ENCODE peak calls at places on chromosomes 6 and 20, in eight cellular contexts. One of them, this sample, is unnamed.
A peak's percentile ranks its signal among the peaks of the same experiment; 100 is the strongest.

GRCh38 chr6:158467923-158468322 is 92.0 kb upstream of the TMEM181 start:
- DNase-seq in endothelial cell of umbilical vein: no peak
- DNase-seq in aorta: no peak
- DNase-seq in HepG2: no peak
- DNase-seq in cardiac muscle cell: no peak
- DNase-seq in A549: no peak
- DNase-seq in ascending aorta: no peak
- DNase-seq in prostate gland: no peak
- DNase-seq in this sample: no peak

GRCh38 chr20:49985157-49985556 is 2.4 kb downstream of the SNAI1 start:
- DNase-seq in endothelial cell of umbilical vein: no peak
- DNase-seq in cardiac muscle cell: no peak
- DNase-seq in HepG2: no peak
- DNase-seq in prostate gland: no peak
- DNase-seq in aorta: no peak
- DNase-seq in ascending aorta: no peak
- DNase-seq in A549: no peak
- DNase-seq in this sample: no peak

GRCh38 chr6:39927159-39927558 is 7.1 kb downstream of the MOCS1 start:
- DNase-seq in endothelial cell of umbilical vein: no peak
- DNase-seq in ascending aorta: no peak
- DNase-seq in cardiac muscle cell: no peak
- DNase-seq in prostate gland: no peak
- DNase-seq in aorta: no peak
- DNase-seq in HepG2: no peak
- DNase-seq in A549: no peak
- DNase-seq in this sample: no peak

GRCh38 chr20:63043348-63044203 is 36.8 kb upstream of the BHLHE23 start:
- DNase-seq in A549: no peak
- DNase-seq in HepG2: no peak
- DNase-seq in endothelial cell of umbilical vein: no peak
- DNase-seq in prostate gland: no peak
- DNase-seq in cardiac muscle cell: no peak
- DNase-seq in ascending aorta: no peak
- DNase-seq in aorta: peak; percentile 24
- DNase-seq in this sample: no peak

GRCh38 chr6:72974276-72974675 is 251.0 kb downstream of the KHDC1L start:
- DNase-seq in A549: no peak
- DNase-seq in ascending aorta: no peak
- DNase-seq in cardiac muscle cell: peak; percentile 14
- DNase-seq in prostate gland: no peak
- DNase-seq in HepG2: no peak
- DNase-seq in aorta: no peak
- DNase-seq in endothelial cell of umbilical vein: no peak
- DNase-seq in this sample: no peak

GRCh38 chr20:25277051-25277801 is 29.3 kb downstream of the PYGB start:
- DNase-seq in aorta: peak; percentile 26
- DNase-seq in ascending aorta: peak; percentile 58
- DNase-seq in A549: no peak
- DNase-seq in cardiac muscle cell: no peak
- DNase-seq in prostate gland: no peak
- DNase-seq in endothelial cell of umbilical vein: no peak
- DNase-seq in HepG2: no peak
- DNase-seq in this sample: no peak

GRCh38 chr6:157503018-157503747 is 122.2 kb downstream of the ZDHHC14 start:
- DNase-seq in cardiac muscle cell: no peak
- DNase-seq in prostate gland: no peak
- DNase-seq in HepG2: no peak
- DNase-seq in aorta: no peak
- DNase-seq in ascending aorta: no peak
- DNase-seq in A549: no peak
- DNase-seq in endothelial cell of umbilical vein: no peak
- DNase-seq in this sample: no peak

GRCh38 chr6:81876977-81877376 is 124.5 kb upstream of the TENT5A start:
- DNase-seq in endothelial cell of umbilical vein: no peak
- DNase-seq in prostate gland: no peak
- DNase-seq in aorta: no peak
- DNase-seq in ascending aorta: no peak
- DNase-seq in A549: no peak
- DNase-seq in HepG2: no peak
- DNase-seq in cardiac muscle cell: no peak
- DNase-seq in this sample: no peak

GRCh38 chr6:126553856-126554255 is 213.9 kb downstream of the CENPW start:
- DNase-seq in cardiac muscle cell: no peak
- DNase-seq in prostate gland: no peak
- DNase-seq in HepG2: no peak
- DNase-seq in endothelial cell of umbilical vein: no peak
- DNase-seq in ascending aorta: no peak
- DNase-seq in A549: no peak
- DNase-seq in aorta: no peak
- DNase-seq in this sample: no peak

GRCh38 chr20:63884506-63885263 is 10.2 kb upstream of the DNAJC5 start:
- DNase-seq in aorta: no peak
- DNase-seq in cardiac muscle cell: no peak
- DNase-seq in prostate gland: peak; percentile 58
- DNase-seq in A549: no peak
- DNase-seq in ascending aorta: no peak
- DNase-seq in HepG2: no peak
- DNase-seq in endothelial cell of umbilical vein: no peak
- DNase-seq in this sample: no peak

GRCh38 chr6:138727182-138727581 is 46.4 kb upstream of the CCDC28A start:
- DNase-seq in cardiac muscle cell: no peak
- DNase-seq in aorta: no peak
- DNase-seq in prostate gland: no peak
- DNase-seq in ascending aorta: no peak
- DNase-seq in A549: no peak
- DNase-seq in HepG2: no peak
- DNase-seq in endothelial cell of umbilical vein: no peak
- DNase-seq in this sample: no peak

GRCh38 chr20:53929974-53930650 is 140.3 kb downstream of the BCAS1 start:
- DNase-seq in HepG2: no peak
- DNase-seq in endothelial cell of umbilical vein: no peak
- DNase-seq in aorta: no peak
- DNase-seq in ascending aorta: no peak
- DNase-seq in cardiac muscle cell: no peak
- DNase-seq in A549: no peak
- DNase-seq in prostate gland: no peak
- DNase-seq in this sample: no peak
- H3K4me1 ChIP-seq in HepG2: peaks cover 42% of the 10 kb centered on the region
- H3K4me1 ChIP-seq in endothelial cell of umbilical vein: peaks cover 32% of the 10 kb centered on the region
- H3K4me1 ChIP-seq in aorta: no peaks in the 10 kb centered on the region
- H3K4me1 ChIP-seq in ascending aorta: peaks cover 4% of the 10 kb centered on the region
- H3K4me1 ChIP-seq in cardiac muscle cell: peaks cover 18% of the 10 kb centered on the region
- H3K4me1 ChIP-seq in A549: peaks cover 37% of the 10 kb centered on the region
- H3K4me1 ChIP-seq in prostate gland: no peaks in the 10 kb centered on the region
- H3K4me1 ChIP-seq in this sample: peaks cover 52% of the 10 kb centered on the region

GRCh38 chr6:16134430-16134829 is 5.5 kb downstream of the MYLIP start:
- DNase-seq in ascending aorta: no peak
- DNase-seq in cardiac muscle cell: no peak
- DNase-seq in HepG2: no peak
- DNase-seq in aorta: no peak
- DNase-seq in endothelial cell of umbilical vein: no peak
- DNase-seq in A549: no peak
- DNase-seq in prostate gland: no peak
- DNase-seq in this sample: no peak
- H3K4me1 ChIP-seq in ascending aorta: peaks cover 6% of the 10 kb centered on the region
- H3K4me1 ChIP-seq in cardiac muscle cell: peaks cover 57% of the 10 kb centered on the region
- H3K4me1 ChIP-seq in HepG2: peaks cover 26% of the 10 kb centered on the region
- H3K4me1 ChIP-seq in aorta: peaks cover 15% of the 10 kb centered on the region
- H3K4me1 ChIP-seq in endothelial cell of umbilical vein: peaks cover 36% of the 10 kb centered on the region
- H3K4me1 ChIP-seq in A549: peaks cover 67% of the 10 kb centered on the region
- H3K4me1 ChIP-seq in prostate gland: peaks cover 26% of the 10 kb centered on the region
- H3K4me1 ChIP-seq in this sample: peaks cover 46% of the 10 kb centered on the region

GRCh38 chr6:111761783-111762312 is 111.4 kb downstream of the FYN start:
- DNase-seq in cardiac muscle cell: no peak
- DNase-seq in HepG2: no peak
- DNase-seq in prostate gland: no peak
- DNase-seq in ascending aorta: no peak
- DNase-seq in aorta: no peak
- DNase-seq in A549: no peak
- DNase-seq in endothelial cell of umbilical vein: no peak
- DNase-seq in this sample: no peak
- H3K4me1 ChIP-seq in cardiac muscle cell: peaks cover 52% of the 10 kb centered on the region
- H3K4me1 ChIP-seq in HepG2: no peaks in the 10 kb centered on the region
- H3K4me1 ChIP-seq in prostate gland: no peaks in the 10 kb centered on the region
- H3K4me1 ChIP-seq in ascending aorta: no peaks in the 10 kb centered on the region
- H3K4me1 ChIP-seq in aorta: no peaks in the 10 kb centered on the region
- H3K4me1 ChIP-seq in A549: no peaks in the 10 kb centered on the region
- H3K4me1 ChIP-seq in endothelial cell of umbilical vein: peaks cover 46% of the 10 kb centered on the region
- H3K4me1 ChIP-seq in this sample: no peaks in the 10 kb centered on the region

DNA sequence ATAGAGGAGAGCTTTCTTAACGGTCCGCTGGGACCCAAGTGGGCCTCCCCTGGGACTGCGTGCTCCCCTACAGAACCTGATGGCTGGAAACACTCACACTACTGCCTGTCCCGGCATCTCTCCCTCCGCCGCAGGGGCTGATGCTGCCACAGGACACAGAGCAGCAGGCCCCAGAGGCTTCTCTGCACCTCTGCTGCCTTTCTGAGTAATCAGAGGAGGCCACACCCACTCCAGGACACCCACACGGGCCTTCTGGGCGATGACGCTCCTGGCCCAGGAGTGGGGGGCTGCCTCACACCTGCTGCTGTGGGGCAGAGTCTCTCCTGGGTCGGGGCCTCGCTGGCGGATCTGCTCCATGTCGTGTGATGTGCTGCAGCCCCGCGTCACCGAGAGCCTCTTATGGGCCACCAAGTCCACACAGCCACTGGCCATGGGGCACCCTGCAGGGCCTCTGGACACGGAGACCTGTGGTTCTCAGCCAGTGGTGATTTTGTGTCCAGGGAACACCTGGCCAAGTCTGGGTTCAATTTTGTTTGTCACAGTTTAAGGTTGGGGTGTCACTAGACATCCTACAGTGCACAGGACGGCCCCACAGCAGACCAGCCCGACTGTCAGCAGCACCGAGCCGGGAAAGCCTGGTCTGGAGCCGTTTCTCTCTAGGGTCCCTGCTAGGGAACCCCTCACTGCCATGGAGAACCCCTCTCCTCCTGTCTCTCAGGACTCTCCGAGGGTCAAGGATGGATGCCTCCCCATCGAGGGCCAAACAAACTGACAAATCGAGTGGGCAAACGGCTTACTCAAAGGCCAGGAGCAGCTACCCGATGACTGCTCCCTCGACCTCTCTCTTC is 16.0 kb upstream of the STX16 start:
- DNase-seq in A549: no peak
- DNase-seq in ascending aorta: peak; percentile 61
- DNase-seq in HepG2: no peak
- DNase-seq in cardiac muscle cell: no peak
- DNase-seq in prostate gland: no peak
- DNase-seq in endothelial cell of umbilical vein: no peak
- DNase-seq in aorta: no peak
- DNase-seq in this sample: no peak
- H3K4me1 ChIP-seq in A549: peaks cover 9% of the 10 kb centered on the region
- H3K4me1 ChIP-seq in ascending aorta: no peaks in the 10 kb centered on the region
- H3K4me1 ChIP-seq in HepG2: peaks cover 5% of the 10 kb centered on the region
- H3K4me1 ChIP-seq in cardiac muscle cell: no peaks in the 10 kb centered on the region
- H3K4me1 ChIP-seq in prostate gland: no peaks in the 10 kb centered on the region
- H3K4me1 ChIP-seq in endothelial cell of umbilical vein: peaks cover 12% of the 10 kb centered on the region
- H3K4me1 ChIP-seq in aorta: no peaks in the 10 kb centered on the region
- H3K4me1 ChIP-seq in this sample: peaks cover 4% of the 10 kb centered on the region

This sample was measured in Panc1.